ENCODE peak calls at places on chromosome 13, in six cellular contexts. One of them, this sample, is unnamed.

GRCh38 chr13:113904411-113904810 is 40.5 kb upstream of the GAS6 start:
- DNase-seq in stimulated activated CD4-positive, alpha-beta T cell treated with anti-CD3 and anti-CD28 coated beads, Interleukin-2, amount 100 ng/mL, for 48 hours: no peak
- DNase-seq in right atrium auricular region: peak
- DNase-seq in stimulated activated CD8-positive, alpha-beta memory T cell treated with anti-CD3 and anti-CD28 coated beads, Interleukin-4, amount 100 ng/mL, for 4 hours: no peak
- DNase-seq in HTR-8/SVneo: no peak
- DNase-seq in brain pericyte: no peak
- DNase-seq in this sample: no peak

GRCh38 chr13:73608157-73608516 is 526.1 kb downstream of the KLF12 start:
- DNase-seq in stimulated activated CD4-positive, alpha-beta T cell treated with anti-CD3 and anti-CD28 coated beads, Interleukin-2, amount 100 ng/mL, for 48 hours: no peak
- DNase-seq in right atrium auricular region: no peak
- DNase-seq in stimulated activated CD8-positive, alpha-beta memory T cell treated with anti-CD3 and anti-CD28 coated beads, Interleukin-4, amount 100 ng/mL, for 4 hours: no peak
- DNase-seq in HTR-8/SVneo: no peak
- DNase-seq in brain pericyte: no peak
- DNase-seq in this sample: no peak

GRCh38 chr13:108220042-108220441 is 1.9 kb downstream of the ABHD13 start:
- DNase-seq in stimulated activated CD4-positive, alpha-beta T cell treated with anti-CD3 and anti-CD28 coated beads, Interleukin-2, amount 100 ng/mL, for 48 hours: no peak
- DNase-seq in right atrium auricular region: no peak
- DNase-seq in stimulated activated CD8-positive, alpha-beta memory T cell treated with anti-CD3 and anti-CD28 coated beads, Interleukin-4, amount 100 ng/mL, for 4 hours: no peak
- DNase-seq in HTR-8/SVneo: no peak
- DNase-seq in brain pericyte: no peak
- DNase-seq in this sample: no peak

GRCh38 chr13:66071608-66072007 is 1158.5 kb downstream of the PCDH9 start:
- DNase-seq in stimulated activated CD4-positive, alpha-beta T cell treated with anti-CD3 and anti-CD28 coated beads, Interleukin-2, amount 100 ng/mL, for 48 hours: no peak
- DNase-seq in right atrium auricular region: no peak
- DNase-seq in stimulated activated CD8-positive, alpha-beta memory T cell treated with anti-CD3 and anti-CD28 coated beads, Interleukin-4, amount 100 ng/mL, for 4 hours: no peak
- DNase-seq in HTR-8/SVneo: no peak
- DNase-seq in brain pericyte: no peak
- DNase-seq in this sample: no peak

GRCh38 chr13:50592412-50593145 is 250.9 kb downstream of the DLEU7 start:
- DNase-seq in stimulated activated CD4-positive, alpha-beta T cell treated with anti-CD3 and anti-CD28 coated beads, Interleukin-2, amount 100 ng/mL, for 48 hours: no peak
- DNase-seq in right atrium auricular region: no peak
- DNase-seq in stimulated activated CD8-positive, alpha-beta memory T cell treated with anti-CD3 and anti-CD28 coated beads, Interleukin-4, amount 100 ng/mL, for 4 hours: no peak
- DNase-seq in HTR-8/SVneo: no peak
- DNase-seq in brain pericyte: no peak
- DNase-seq in this sample: peak

GRCh38 chr13:33817513-33817842 is 471 bp upstream of the RFC3 start:
- DNase-seq in stimulated activated CD4-positive, alpha-beta T cell treated with anti-CD3 and anti-CD28 coated beads, Interleukin-2, amount 100 ng/mL, for 48 hours: no peak
- DNase-seq in right atrium auricular region: no peak
- DNase-seq in stimulated activated CD8-positive, alpha-beta memory T cell treated with anti-CD3 and anti-CD28 coated beads, Interleukin-4, amount 100 ng/mL, for 4 hours: no peak
- DNase-seq in HTR-8/SVneo: no peak
- DNase-seq in brain pericyte: no peak
- DNase-seq in this sample: peak

GRCh38 chr13:99836291-99836690 is 135.3 kb downstream of the ZIC5 start:
- DNase-seq in stimulated activated CD4-positive, alpha-beta T cell treated with anti-CD3 and anti-CD28 coated beads, Interleukin-2, amount 100 ng/mL, for 48 hours: no peak
- DNase-seq in right atrium auricular region: no peak
- DNase-seq in stimulated activated CD8-positive, alpha-beta memory T cell treated with anti-CD3 and anti-CD28 coated beads, Interleukin-4, amount 100 ng/mL, for 4 hours: no peak
- DNase-seq in HTR-8/SVneo: no peak
- DNase-seq in brain pericyte: no peak
- DNase-seq in this sample: no peak

GRCh38 chr13:86907116-86907515 is 764.1 kb upstream of the SLITRK5 start:
- DNase-seq in stimulated activated CD4-positive, alpha-beta T cell treated with anti-CD3 and anti-CD28 coated beads, Interleukin-2, amount 100 ng/mL, for 48 hours: no peak
- DNase-seq in right atrium auricular region: no peak
- DNase-seq in stimulated activated CD8-positive, alpha-beta memory T cell treated with anti-CD3 and anti-CD28 coated beads, Interleukin-4, amount 100 ng/mL, for 4 hours: no peak
- DNase-seq in HTR-8/SVneo: no peak
- DNase-seq in brain pericyte: no peak
- DNase-seq in this sample: no peak

GRCh38 chr13:91313103-91313502 is 34.4 kb upstream of the MIR17HG start:
- DNase-seq in stimulated activated CD4-positive, alpha-beta T cell treated with anti-CD3 and anti-CD28 coated beads, Interleukin-2, amount 100 ng/mL, for 48 hours: no peak
- DNase-seq in right atrium auricular region: no peak
- DNase-seq in stimulated activated CD8-positive, alpha-beta memory T cell treated with anti-CD3 and anti-CD28 coated beads, Interleukin-4, amount 100 ng/mL, for 4 hours: no peak
- DNase-seq in HTR-8/SVneo: peak
- DNase-seq in brain pericyte: no peak
- DNase-seq in this sample: no peak

GRCh38 chr13:75836441-75836840 is 200.3 kb downstream of the LMO7 start:
- DNase-seq in stimulated activated CD4-positive, alpha-beta T cell treated with anti-CD3 and anti-CD28 coated beads, Interleukin-2, amount 100 ng/mL, for 48 hours: no peak
- DNase-seq in right atrium auricular region: no peak
- DNase-seq in stimulated activated CD8-positive, alpha-beta memory T cell treated with anti-CD3 and anti-CD28 coated beads, Interleukin-4, amount 100 ng/mL, for 4 hours: no peak
- DNase-seq in HTR-8/SVneo: no peak
- DNase-seq in brain pericyte: no peak
- DNase-seq in this sample: no peak

GRCh38 chr13:27622881-27623280 is 1.2 kb downstream of the POLR1D start:
- DNase-seq in stimulated activated CD4-positive, alpha-beta T cell treated with anti-CD3 and anti-CD28 coated beads, Interleukin-2, amount 100 ng/mL, for 48 hours: no peak
- DNase-seq in right atrium auricular region: no peak
- DNase-seq in stimulated activated CD8-positive, alpha-beta memory T cell treated with anti-CD3 and anti-CD28 coated beads, Interleukin-4, amount 100 ng/mL, for 4 hours: no peak
- DNase-seq in HTR-8/SVneo: no peak
- DNase-seq in brain pericyte: no peak
- DNase-seq in this sample: no peak

GRCh38 chr13:31957772-31958171 is 73.8 kb upstream of the FRY start:
- DNase-seq in stimulated activated CD4-positive, alpha-beta T cell treated with anti-CD3 and anti-CD28 coated beads, Interleukin-2, amount 100 ng/mL, for 48 hours: no peak
- DNase-seq in right atrium auricular region: no peak
- DNase-seq in stimulated activated CD8-positive, alpha-beta memory T cell treated with anti-CD3 and anti-CD28 coated beads, Interleukin-4, amount 100 ng/mL, for 4 hours: no peak
- DNase-seq in HTR-8/SVneo: no peak
- DNase-seq in brain pericyte: no peak
- DNase-seq in this sample: no peak

GRCh38 chr13:63190219-63190618 is 1774.6 kb upstream of the PCDH20 start:
- DNase-seq in stimulated activated CD4-positive, alpha-beta T cell treated with anti-CD3 and anti-CD28 coated beads, Interleukin-2, amount 100 ng/mL, for 48 hours: no peak
- DNase-seq in right atrium auricular region: no peak
- DNase-seq in stimulated activated CD8-positive, alpha-beta memory T cell treated with anti-CD3 and anti-CD28 coated beads, Interleukin-4, amount 100 ng/mL, for 4 hours: no peak
- DNase-seq in HTR-8/SVneo: no peak
- DNase-seq in brain pericyte: no peak
- DNase-seq in this sample: no peak

GRCh38 chr13:65843314-65843731 is 1386.8 kb downstream of the PCDH9 start:
- DNase-seq in stimulated activated CD4-positive, alpha-beta T cell treated with anti-CD3 and anti-CD28 coated beads, Interleukin-2, amount 100 ng/mL, for 48 hours: no peak
- DNase-seq in right atrium auricular region: no peak
- DNase-seq in stimulated activated CD8-positive, alpha-beta memory T cell treated with anti-CD3 and anti-CD28 coated beads, Interleukin-4, amount 100 ng/mL, for 4 hours: no peak
- DNase-seq in HTR-8/SVneo: no peak
- DNase-seq in brain pericyte: no peak
- DNase-seq in this sample: no peak

GRCh38 chr13:78520425-78520824 is 82.9 kb downstream of the POU4F1 start:
- DNase-seq in stimulated activated CD4-positive, alpha-beta T cell treated with anti-CD3 and anti-CD28 coated beads, Interleukin-2, amount 100 ng/mL, for 48 hours: no peak
- DNase-seq in right atrium auricular region: no peak
- DNase-seq in stimulated activated CD8-positive, alpha-beta memory T cell treated with anti-CD3 and anti-CD28 coated beads, Interleukin-4, amount 100 ng/mL, for 4 hours: no peak
- DNase-seq in HTR-8/SVneo: no peak
- DNase-seq in brain pericyte: no peak
- DNase-seq in this sample: no peak

GRCh38 chr13:92355213-92355612 is 871.4 kb upstream of the GPC6 start:
- DNase-seq in stimulated activated CD4-positive, alpha-beta T cell treated with anti-CD3 and anti-CD28 coated beads, Interleukin-2, amount 100 ng/mL, for 48 hours: no peak
- DNase-seq in right atrium auricular region: no peak
- DNase-seq in stimulated activated CD8-positive, alpha-beta memory T cell treated with anti-CD3 and anti-CD28 coated beads, Interleukin-4, amount 100 ng/mL, for 4 hours: no peak
- DNase-seq in HTR-8/SVneo: peak
- DNase-seq in brain pericyte: no peak
- DNase-seq in this sample: no peak

GRCh38 chr13:30308548-30308947 is 1.2 kb upstream of the KATNAL1 start:
- DNase-seq in stimulated activated CD4-positive, alpha-beta T cell treated with anti-CD3 and anti-CD28 coated beads, Interleukin-2, amount 100 ng/mL, for 48 hours: no peak
- DNase-seq in right atrium auricular region: no peak
- DNase-seq in stimulated activated CD8-positive, alpha-beta memory T cell treated with anti-CD3 and anti-CD28 coated beads, Interleukin-4, amount 100 ng/mL, for 4 hours: no peak
- DNase-seq in HTR-8/SVneo: no peak
- DNase-seq in brain pericyte: no peak
- DNase-seq in this sample: no peak

GRCh38 chr13:49439609-49440008 is 4.3 kb downstream of the CAB39L start:
- DNase-seq in stimulated activated CD4-positive, alpha-beta T cell treated with anti-CD3 and anti-CD28 coated beads, Interleukin-2, amount 100 ng/mL, for 48 hours: no peak
- DNase-seq in right atrium auricular region: no peak
- DNase-seq in stimulated activated CD8-positive, alpha-beta memory T cell treated with anti-CD3 and anti-CD28 coated beads, Interleukin-4, amount 100 ng/mL, for 4 hours: no peak
- DNase-seq in HTR-8/SVneo: no peak
- DNase-seq in brain pericyte: no peak
- DNase-seq in this sample: no peak

GRCh38 chr13:33524086-33524485 is 238.5 kb upstream of the STARD13 start:
- DNase-seq in stimulated activated CD4-positive, alpha-beta T cell treated with anti-CD3 and anti-CD28 coated beads, Interleukin-2, amount 100 ng/mL, for 48 hours: no peak
- DNase-seq in right atrium auricular region: no peak
- DNase-seq in stimulated activated CD8-positive, alpha-beta memory T cell treated with anti-CD3 and anti-CD28 coated beads, Interleukin-4, amount 100 ng/mL, for 4 hours: no peak
- DNase-seq in HTR-8/SVneo: no peak
- DNase-seq in brain pericyte: peak
- DNase-seq in this sample: no peak

GRCh38 chr13:100608906-100609305 is 20.3 kb upstream of the GGACT start:
- DNase-seq in stimulated activated CD4-positive, alpha-beta T cell treated with anti-CD3 and anti-CD28 coated beads, Interleukin-2, amount 100 ng/mL, for 48 hours: no peak
- DNase-seq in right atrium auricular region: no peak
- DNase-seq in stimulated activated CD8-positive, alpha-beta memory T cell treated with anti-CD3 and anti-CD28 coated beads, Interleukin-4, amount 100 ng/mL, for 4 hours: no peak
- DNase-seq in HTR-8/SVneo: peak
- DNase-seq in brain pericyte: no peak
- DNase-seq in this sample: no peak

GRCh38 chr13:96680898-96681297 is 313.4 kb downstream of the OXGR1 start:
- DNase-seq in stimulated activated CD4-positive, alpha-beta T cell treated with anti-CD3 and anti-CD28 coated beads, Interleukin-2, amount 100 ng/mL, for 48 hours: no peak
- DNase-seq in right atrium auricular region: no peak
- DNase-seq in stimulated activated CD8-positive, alpha-beta memory T cell treated with anti-CD3 and anti-CD28 coated beads, Interleukin-4, amount 100 ng/mL, for 4 hours: no peak
- DNase-seq in HTR-8/SVneo: no peak
- DNase-seq in brain pericyte: no peak
- DNase-seq in this sample: no peak

GRCh38 chr13:24777171-24777570 is 13.2 kb downstream of the RNF17 start:
- DNase-seq in stimulated activated CD4-positive, alpha-beta T cell treated with anti-CD3 and anti-CD28 coated beads, Interleukin-2, amount 100 ng/mL, for 48 hours: no peak
- DNase-seq in right atrium auricular region: no peak
- DNase-seq in stimulated activated CD8-positive, alpha-beta memory T cell treated with anti-CD3 and anti-CD28 coated beads, Interleukin-4, amount 100 ng/mL, for 4 hours: no peak
- DNase-seq in HTR-8/SVneo: no peak
- DNase-seq in brain pericyte: no peak
- DNase-seq in this sample: no peak

GRCh38 chr13:33388254-33388998 is 102.9 kb upstream of the STARD13 start:
- DNase-seq in stimulated activated CD4-positive, alpha-beta T cell treated with anti-CD3 and anti-CD28 coated beads, Interleukin-2, amount 100 ng/mL, for 48 hours: no peak
- DNase-seq in right atrium auricular region: no peak
- DNase-seq in stimulated activated CD8-positive, alpha-beta memory T cell treated with anti-CD3 and anti-CD28 coated beads, Interleukin-4, amount 100 ng/mL, for 4 hours: no peak
- DNase-seq in HTR-8/SVneo: no peak
- DNase-seq in brain pericyte: no peak
- DNase-seq in this sample: no peak

GRCh38 chr13:59201836-59202235 is 961.9 kb downstream of the DIAPH3 start:
- DNase-seq in stimulated activated CD4-positive, alpha-beta T cell treated with anti-CD3 and anti-CD28 coated beads, Interleukin-2, amount 100 ng/mL, for 48 hours: no peak
- DNase-seq in right atrium auricular region: no peak
- DNase-seq in stimulated activated CD8-positive, alpha-beta memory T cell treated with anti-CD3 and anti-CD28 coated beads, Interleukin-4, amount 100 ng/mL, for 4 hours: no peak
- DNase-seq in HTR-8/SVneo: no peak
- DNase-seq in brain pericyte: no peak
- DNase-seq in this sample: no peak

GRCh38 chr13:80339841-80340642 is 884 bp downstream of the SPRY2 start:
- DNase-seq in stimulated activated CD4-positive, alpha-beta T cell treated with anti-CD3 and anti-CD28 coated beads, Interleukin-2, amount 100 ng/mL, for 48 hours: no peak
- DNase-seq in right atrium auricular region: peak
- DNase-seq in stimulated activated CD8-positive, alpha-beta memory T cell treated with anti-CD3 and anti-CD28 coated beads, Interleukin-4, amount 100 ng/mL, for 4 hours: no peak
- DNase-seq in HTR-8/SVneo: no peak
- DNase-seq in brain pericyte: no peak
- DNase-seq in this sample: peak

GRCh38 chr13:80211573-80211972 is 129.4 kb downstream of the SPRY2 start:
- DNase-seq in stimulated activated CD4-positive, alpha-beta T cell treated with anti-CD3 and anti-CD28 coated beads, Interleukin-2, amount 100 ng/mL, for 48 hours: no peak
- DNase-seq in right atrium auricular region: no peak
- DNase-seq in stimulated activated CD8-positive, alpha-beta memory T cell treated with anti-CD3 and anti-CD28 coated beads, Interleukin-4, amount 100 ng/mL, for 4 hours: no peak
- DNase-seq in HTR-8/SVneo: no peak
- DNase-seq in brain pericyte: no peak
- DNase-seq in this sample: no peak

GRCh38 chr13:44763604-44764311 is 187.6 kb upstream of the TSC22D1 start:
- DNase-seq in stimulated activated CD4-positive, alpha-beta T cell treated with anti-CD3 and anti-CD28 coated beads, Interleukin-2, amount 100 ng/mL, for 48 hours: no peak
- DNase-seq in right atrium auricular region: no peak
- DNase-seq in stimulated activated CD8-positive, alpha-beta memory T cell treated with anti-CD3 and anti-CD28 coated beads, Interleukin-4, amount 100 ng/mL, for 4 hours: no peak
- DNase-seq in HTR-8/SVneo: no peak
- DNase-seq in brain pericyte: no peak
- DNase-seq in this sample: no peak

GRCh38 chr13:30388401-30389283 is 33.7 kb upstream of the UBE2L5 start:
- DNase-seq in stimulated activated CD4-positive, alpha-beta T cell treated with anti-CD3 and anti-CD28 coated beads, Interleukin-2, amount 100 ng/mL, for 48 hours: no peak
- DNase-seq in right atrium auricular region: no peak
- DNase-seq in stimulated activated CD8-positive, alpha-beta memory T cell treated with anti-CD3 and anti-CD28 coated beads, Interleukin-4, amount 100 ng/mL, for 4 hours: no peak
- DNase-seq in HTR-8/SVneo: no peak
- DNase-seq in brain pericyte: no peak
- DNase-seq in this sample: no peak

GRCh38 chr13:98458431-98458830 is 118.5 kb downstream of the STK24 start:
- DNase-seq in stimulated activated CD4-positive, alpha-beta T cell treated with anti-CD3 and anti-CD28 coated beads, Interleukin-2, amount 100 ng/mL, for 48 hours: no peak
- DNase-seq in right atrium auricular region: no peak
- DNase-seq in stimulated activated CD8-positive, alpha-beta memory T cell treated with anti-CD3 and anti-CD28 coated beads, Interleukin-4, amount 100 ng/mL, for 4 hours: no peak
- DNase-seq in HTR-8/SVneo: no peak
- DNase-seq in brain pericyte: no peak
- DNase-seq in this sample: no peak

GRCh38 chr13:113532156-113532806 is 41.8 kb upstream of the DCUN1D2 start:
- DNase-seq in stimulated activated CD4-positive, alpha-beta T cell treated with anti-CD3 and anti-CD28 coated beads, Interleukin-2, amount 100 ng/mL, for 48 hours: no peak
- DNase-seq in right atrium auricular region: no peak
- DNase-seq in stimulated activated CD8-positive, alpha-beta memory T cell treated with anti-CD3 and anti-CD28 coated beads, Interleukin-4, amount 100 ng/mL, for 4 hours: no peak
- DNase-seq in HTR-8/SVneo: peak
- DNase-seq in brain pericyte: no peak
- DNase-seq in this sample: peak

GRCh38 chr13:71260246-71260645 is 606.8 kb downstream of the DACH1 start:
- DNase-seq in stimulated activated CD4-positive, alpha-beta T cell treated with anti-CD3 and anti-CD28 coated beads, Interleukin-2, amount 100 ng/mL, for 48 hours: no peak
- DNase-seq in right atrium auricular region: no peak
- DNase-seq in stimulated activated CD8-positive, alpha-beta memory T cell treated with anti-CD3 and anti-CD28 coated beads, Interleukin-4, amount 100 ng/mL, for 4 hours: no peak
- DNase-seq in HTR-8/SVneo: no peak
- DNase-seq in brain pericyte: no peak
- DNase-seq in this sample: no peak

GRCh38 chr13:50989476-50989875 is 79.9 kb downstream of the RNASEH2B start:
- DNase-seq in stimulated activated CD4-positive, alpha-beta T cell treated with anti-CD3 and anti-CD28 coated beads, Interleukin-2, amount 100 ng/mL, for 48 hours: no peak
- DNase-seq in right atrium auricular region: no peak
- DNase-seq in stimulated activated CD8-positive, alpha-beta memory T cell treated with anti-CD3 and anti-CD28 coated beads, Interleukin-4, amount 100 ng/mL, for 4 hours: no peak
- DNase-seq in HTR-8/SVneo: no peak
- DNase-seq in brain pericyte: no peak
- DNase-seq in this sample: no peak

GRCh38 chr13:85816413-85816812 is 17.2 kb upstream of the SLITRK6 start:
- DNase-seq in stimulated activated CD4-positive, alpha-beta T cell treated with anti-CD3 and anti-CD28 coated beads, Interleukin-2, amount 100 ng/mL, for 48 hours: no peak
- DNase-seq in right atrium auricular region: no peak
- DNase-seq in stimulated activated CD8-positive, alpha-beta memory T cell treated with anti-CD3 and anti-CD28 coated beads, Interleukin-4, amount 100 ng/mL, for 4 hours: no peak
- DNase-seq in HTR-8/SVneo: no peak
- DNase-seq in brain pericyte: no peak
- DNase-seq in this sample: no peak

GRCh38 chr13:95355491-95355890 is 54.2 kb upstream of the ABCC4 start:
- DNase-seq in stimulated activated CD4-positive, alpha-beta T cell treated with anti-CD3 and anti-CD28 coated beads, Interleukin-2, amount 100 ng/mL, for 48 hours: no peak
- DNase-seq in right atrium auricular region: no peak
- DNase-seq in stimulated activated CD8-positive, alpha-beta memory T cell treated with anti-CD3 and anti-CD28 coated beads, Interleukin-4, amount 100 ng/mL, for 4 hours: no peak
- DNase-seq in HTR-8/SVneo: peak
- DNase-seq in brain pericyte: no peak
- DNase-seq in this sample: peak

GRCh38 chr13:29884671-29885424 is 34.4 kb upstream of the UBL3 start:
- DNase-seq in stimulated activated CD4-positive, alpha-beta T cell treated with anti-CD3 and anti-CD28 coated beads, Interleukin-2, amount 100 ng/mL, for 48 hours: no peak
- DNase-seq in right atrium auricular region: no peak
- DNase-seq in stimulated activated CD8-positive, alpha-beta memory T cell treated with anti-CD3 and anti-CD28 coated beads, Interleukin-4, amount 100 ng/mL, for 4 hours: no peak
- DNase-seq in HTR-8/SVneo: no peak
- DNase-seq in brain pericyte: no peak
- DNase-seq in this sample: no peak

GRCh38 chr13:23175920-23176319 is 4.9 kb upstream of the SGCG start:
- DNase-seq in stimulated activated CD4-positive, alpha-beta T cell treated with anti-CD3 and anti-CD28 coated beads, Interleukin-2, amount 100 ng/mL, for 48 hours: no peak
- DNase-seq in right atrium auricular region: no peak
- DNase-seq in stimulated activated CD8-positive, alpha-beta memory T cell treated with anti-CD3 and anti-CD28 coated beads, Interleukin-4, amount 100 ng/mL, for 4 hours: no peak
- DNase-seq in HTR-8/SVneo: no peak
- DNase-seq in brain pericyte: no peak
- DNase-seq in this sample: peak

GRCh38 chr13:67318398-67318797 is 88.3 kb upstream of the PCDH9 start:
- DNase-seq in stimulated activated CD4-positive, alpha-beta T cell treated with anti-CD3 and anti-CD28 coated beads, Interleukin-2, amount 100 ng/mL, for 48 hours: no peak
- DNase-seq in right atrium auricular region: no peak
- DNase-seq in stimulated activated CD8-positive, alpha-beta memory T cell treated with anti-CD3 and anti-CD28 coated beads, Interleukin-4, amount 100 ng/mL, for 4 hours: no peak
- DNase-seq in HTR-8/SVneo: no peak
- DNase-seq in brain pericyte: no peak
- DNase-seq in this sample: no peak